ENCODE peak calls at places on chromosomes 16 and 17, in four cellular contexts. One of them, this sample, is unnamed.
A peak's percentile ranks its signal among the peaks of the same experiment; 100 is the strongest.

GRCh38 chr16:4097826-4098240 is 18.4 kb downstream of the ADCY9 start:
- DNase-seq in SHP77: no peak
- DNase-seq in activated naive CD4-positive, alpha-beta T cell treated with anti-CD3 and anti-CD28 coated beads for 36 hours: no peak
- DNase-seq in skeletal muscle cell: no peak
- DNase-seq in this sample: no peak

GRCh38 chr16:68134644-68135043 is 49.5 kb downstream of the NFATC3 start:
- DNase-seq in SHP77: no peak
- DNase-seq in activated naive CD4-positive, alpha-beta T cell treated with anti-CD3 and anti-CD28 coated beads for 36 hours: no peak
- DNase-seq in skeletal muscle cell: no peak
- DNase-seq in this sample: no peak

GRCh38 chr17:82935944-82936767 is 96.3 kb upstream of the ZNF750 start:
- DNase-seq in activated naive CD4-positive, alpha-beta T cell treated with anti-CD3 and anti-CD28 coated beads for 36 hours: no peak
- DNase-seq in skeletal muscle cell: no peak
- DNase-seq in SHP77: no peak
- DNase-seq in this sample: no peak

GRCh38 chr17:71251936-71252335 is 868.9 kb upstream of the SOX9 start:
- DNase-seq in SHP77: no peak
- DNase-seq in activated naive CD4-positive, alpha-beta T cell treated with anti-CD3 and anti-CD28 coated beads for 36 hours: no peak
- DNase-seq in skeletal muscle cell: no peak
- DNase-seq in this sample: no peak

GRCh38 chr17:35062284-35062683 is 1.2 kb downstream of the RFFL start:
- DNase-seq in activated naive CD4-positive, alpha-beta T cell treated with anti-CD3 and anti-CD28 coated beads for 36 hours: no peak
- DNase-seq in skeletal muscle cell: no peak
- DNase-seq in SHP77: no peak
- DNase-seq in this sample: no peak

GRCh38 chr17:74454197-74455024 is 12.0 kb upstream of the CD300A start:
- DNase-seq in SHP77: peak; percentile 69
- DNase-seq in skeletal muscle cell: peak; percentile 7
- DNase-seq in activated naive CD4-positive, alpha-beta T cell treated with anti-CD3 and anti-CD28 coated beads for 36 hours: peak; percentile 77
- DNase-seq in this sample: no peak

GRCh38 chr16:71855937-71856662 is 10.3 kb downstream of the ATXN1L start:
- DNase-seq in SHP77: no peak
- DNase-seq in skeletal muscle cell: no peak
- DNase-seq in activated naive CD4-positive, alpha-beta T cell treated with anti-CD3 and anti-CD28 coated beads for 36 hours: peak; percentile 20
- DNase-seq in this sample: no peak

GRCh38 chr17:35898283-35899070 is 18.3 kb upstream of the CCL5 start:
- DNase-seq in SHP77: peak; percentile 37
- DNase-seq in activated naive CD4-positive, alpha-beta T cell treated with anti-CD3 and anti-CD28 coated beads for 36 hours: peak; percentile 39
- DNase-seq in skeletal muscle cell: no peak
- DNase-seq in this sample: no peak

GRCh38 chr17:6328279-6328678 is 106.6 kb downstream of the AIPL1 start:
- DNase-seq in SHP77: no peak
- DNase-seq in activated naive CD4-positive, alpha-beta T cell treated with anti-CD3 and anti-CD28 coated beads for 36 hours: no peak
- DNase-seq in skeletal muscle cell: no peak
- DNase-seq in this sample: no peak

GRCh38 chr16:13936596-13937081 is 16.7 kb downstream of the ERCC4 start:
- DNase-seq in activated naive CD4-positive, alpha-beta T cell treated with anti-CD3 and anti-CD28 coated beads for 36 hours: no peak
- DNase-seq in skeletal muscle cell: peak; percentile 13
- DNase-seq in SHP77: no peak
- DNase-seq in this sample: no peak

GRCh38 chr17:1264196-1264595 is 6.0 kb upstream of the BHLHA9 start:
- DNase-seq in SHP77: no peak
- DNase-seq in activated naive CD4-positive, alpha-beta T cell treated with anti-CD3 and anti-CD28 coated beads for 36 hours: no peak
- DNase-seq in skeletal muscle cell: no peak
- DNase-seq in this sample: no peak

GRCh38 chr17:71975998-71976649 is 144.7 kb upstream of the SOX9 start:
- DNase-seq in skeletal muscle cell: peak; percentile 89
- DNase-seq in SHP77: peak; percentile 65
- DNase-seq in activated naive CD4-positive, alpha-beta T cell treated with anti-CD3 and anti-CD28 coated beads for 36 hours: no peak
- DNase-seq in this sample: no peak

GRCh38 chr16:21159281-21159951 is 942 bp downstream of the LDAF1 start:
- DNase-seq in skeletal muscle cell: no peak
- DNase-seq in activated naive CD4-positive, alpha-beta T cell treated with anti-CD3 and anti-CD28 coated beads for 36 hours: peak; percentile 25
- DNase-seq in SHP77: no peak
- DNase-seq in this sample: no peak

GRCh38 chr17:80274871-80275449 is 14.3 kb downstream of the RNF213 start:
- DNase-seq in skeletal muscle cell: no peak
- DNase-seq in activated naive CD4-positive, alpha-beta T cell treated with anti-CD3 and anti-CD28 coated beads for 36 hours: no peak
- DNase-seq in SHP77: no peak
- DNase-seq in this sample: no peak

GRCh38 chr17:38510424-38511125 is 82.3 kb downstream of the ARHGAP23 start:
- DNase-seq in activated naive CD4-positive, alpha-beta T cell treated with anti-CD3 and anti-CD28 coated beads for 36 hours: no peak
- DNase-seq in SHP77: no peak
- DNase-seq in skeletal muscle cell: no peak
- DNase-seq in this sample: no peak

GRCh38 chr16:70349783-70350182 is 3.1 kb downstream of the DDX19A start:
- DNase-seq in activated naive CD4-positive, alpha-beta T cell treated with anti-CD3 and anti-CD28 coated beads for 36 hours: peak; percentile 14
- DNase-seq in skeletal muscle cell: no peak
- DNase-seq in SHP77: no peak
- DNase-seq in this sample: no peak

GRCh38 chr16:21684199-21684598 is 20.4 kb downstream of the OTOA start:
- DNase-seq in skeletal muscle cell: no peak
- DNase-seq in activated naive CD4-positive, alpha-beta T cell treated with anti-CD3 and anti-CD28 coated beads for 36 hours: peak; percentile 57
- DNase-seq in SHP77: peak; percentile 32
- DNase-seq in this sample: no peak

GRCh38 chr17:1906622-1907021 is 76.8 kb downstream of the RPA1 start:
- DNase-seq in SHP77: no peak
- DNase-seq in activated naive CD4-positive, alpha-beta T cell treated with anti-CD3 and anti-CD28 coated beads for 36 hours: no peak
- DNase-seq in skeletal muscle cell: no peak
- DNase-seq in this sample: no peak